ENCODE peak calls at places on chromosome 10, in six cellular contexts. V, M, N, X, W and E are unnamed samples.

GRCh38 chr10:79222186-79222585 is 125.1 kb upstream of the PPIF start:
- DNase-seq in V (no peak), M (no peak), N (no peak), X (no peak), W (no peak), E (no peak)

GRCh38 chr10:74432841-74433594 is 282.0 kb downstream of the ADK start:
- DNase-seq in V (no peak), M (no peak), N (peak; percentile 18), X (no peak), W (no peak), E (no peak)

GRCh38 chr10:116602648-116603400 is 12.1 kb downstream of the PNLIPRP1 start:
- DNase-seq in V (no peak), M (no peak), N (no peak), X (no peak), W (no peak), E (no peak)

GRCh38 chr10:93573051-93573909 is 6.8 kb downstream of the FFAR4 start:
- DNase-seq in V (no peak), M (no peak), N (no peak), X (no peak), W (no peak), E (peak; percentile 34)

GRCh38 chr10:47092822-47093221 is 181.6 kb downstream of the PTPN20 start:
- DNase-seq in V (no peak), M (peak; percentile 35), N (no peak), X (no peak), W (no peak), E (peak; percentile 31)

GRCh38 chr10:5094265-5095205 is at the start of gene AKR1C3:
- DNase-seq in V (peak; percentile 37), M (peak; percentile 58), N (peak; percentile 54), X (no peak), W (no peak), E (no peak)

GRCh38 chr10:78541528-78542470 is 508.1 kb downstream of the RPS24 start:
- DNase-seq in V (no peak), M (no peak), N (peak; percentile 45), X (no peak), W (no peak), E (peak; percentile 19)

GRCh38 chr10:4982764-4983226 is 19.6 kb downstream of the AKR1C1 start:
- DNase-seq in V (no peak), M (no peak), N (peak; percentile 32), X (peak; percentile 69), W (no peak), E (no peak)

GRCh38 chr10:123755061-123755460 is 88.9 kb downstream of the GPR26 start:
- DNase-seq in V (no peak), M (no peak), N (no peak), X (no peak), W (no peak), E (no peak)

GRCh38 chr10:109282510-109282909 is 640.8 kb downstream of the XPNPEP1 start:
- DNase-seq in V (no peak), M (no peak), N (peak; percentile 50), X (no peak), W (no peak), E (no peak)

GRCh38 chr10:124508070-124508667 is 46.5 kb downstream of the LHPP start:
- DNase-seq in V (no peak), M (peak; percentile 48), N (no peak), X (no peak), W (peak; percentile 34), E (no peak)

GRCh38 chr10:131974034-131974817 is 7.5 kb downstream of the BNIP3 start:
- DNase-seq in V (no peak), M (no peak), N (no peak), X (no peak), W (no peak), E (no peak)

GRCh38 chr10:131971591-131971990 is 10.1 kb downstream of the BNIP3 start:
- DNase-seq in V (no peak), M (no peak), N (no peak), X (no peak), W (no peak), E (no peak)

GRCh38 chr10:131975003-131975402 is 6.7 kb downstream of the BNIP3 start:
- DNase-seq in V (no peak), M (no peak), N (no peak), X (no peak), W (no peak), E (no peak)

GRCh38 chr10:131972474-131973071 is 9.2 kb downstream of the BNIP3 start:
- DNase-seq in V (peak; percentile 62), M (no peak), N (no peak), X (no peak), W (peak; percentile 83), E (peak; percentile 71)

DNA sequence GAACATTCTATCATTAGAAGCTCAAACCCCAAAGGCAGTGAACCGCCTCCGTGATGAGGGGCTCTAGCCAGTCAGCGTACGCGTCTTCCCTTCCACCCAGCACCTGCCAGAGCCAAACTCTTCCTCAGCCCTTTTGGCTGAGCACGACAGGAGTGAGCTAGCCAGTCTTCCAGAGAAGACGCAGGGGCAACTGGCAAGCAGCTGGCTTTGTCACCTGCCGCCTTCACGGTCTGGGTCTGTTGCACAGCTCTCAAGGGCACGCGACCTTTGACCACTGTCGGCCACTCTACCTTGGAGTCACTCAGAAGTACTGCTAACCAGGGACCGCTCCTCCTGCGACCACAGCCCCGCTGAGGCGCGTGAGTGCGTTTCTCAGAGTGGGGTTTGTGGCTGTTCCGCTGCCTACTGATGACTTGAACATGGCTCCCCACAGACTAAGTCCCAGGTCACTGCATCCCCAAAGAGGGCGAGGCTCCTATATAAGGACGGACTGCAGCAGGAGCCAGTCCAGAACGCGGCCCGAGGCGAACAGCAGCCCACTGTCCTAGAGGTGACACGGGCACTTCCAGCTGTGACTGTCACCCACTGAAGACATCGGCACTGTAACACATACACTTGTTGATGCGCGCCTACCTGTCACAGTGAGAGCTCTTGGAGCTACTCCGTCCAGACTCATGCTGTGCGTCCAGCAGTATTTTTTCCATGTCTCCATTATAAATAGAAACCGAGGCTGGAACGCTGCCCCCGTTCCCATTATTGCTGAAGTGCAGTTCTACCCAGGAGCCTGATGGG is 8.4 kb downstream of the BNIP3 start:
- DNase-seq in V (no peak), M (no peak), N (no peak), X (no peak), W (peak; percentile 70), E (no peak)
- H3K4me3 ChIP-seq in V (peak overlapping the region; percentile 77), M (no peak overlapping the region), N (no peak overlapping the region), X (peak overlapping the region; percentile 1), W (no peak overlapping the region), E (no peak overlapping the region)

GRCh38 chr10:132631348-132631735 is 93.8 kb downstream of the INPP5A start:
- DNase-seq in V (no peak), M (no peak), N (no peak), X (peak; percentile 88), W (peak; percentile 87), E (peak; percentile 80)
- H3K27ac ChIP-seq in V (no peak overlapping the region), M (no peak overlapping the region), N (peak overlapping the region; percentile 86), X (peak overlapping the region; percentile 95), W (peak overlapping the region; percentile 98), E (peak overlapping the region; percentile 86)

DNA sequence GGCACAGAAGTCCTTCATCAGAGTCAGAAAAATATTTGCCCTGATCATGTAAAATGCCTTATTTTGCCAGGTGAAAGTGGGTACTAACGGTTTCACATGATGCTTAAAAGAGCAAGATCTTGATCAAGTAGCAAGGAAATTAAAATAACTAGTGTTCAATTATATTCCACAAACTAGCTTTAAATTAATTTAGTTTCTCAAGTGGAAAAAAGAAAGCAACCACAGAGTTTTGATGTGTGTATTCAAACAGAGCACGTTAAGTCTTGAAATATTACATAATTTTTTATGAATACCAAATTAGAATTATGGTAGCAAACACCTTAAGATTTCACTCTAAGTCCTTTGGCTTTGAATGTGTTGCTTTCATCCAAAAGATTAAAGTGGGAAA is 47.3 kb downstream of the PIP4K2A start:
- DNase-seq in V (peak; percentile 49), M (no peak), N (no peak), X (no peak), W (no peak), E (no peak)
- H3K4me3 ChIP-seq in V (peak overlapping the region; percentile 81), M (no peak overlapping the region), N (no peak overlapping the region), X (no peak overlapping the region), W (no peak overlapping the region), E (no peak overlapping the region)

GRCh38 chr10:69647819-69648218 is 17.8 kb downstream of the FAM241B start:
- DNase-seq in V (no peak), M (no peak), N (no peak), X (no peak), W (peak; percentile 12), E (no peak)
- H3K27ac ChIP-seq in V (no peak overlapping the region), M (no peak overlapping the region), N (no peak overlapping the region), X (no peak overlapping the region), W (no peak overlapping the region), E (no peak overlapping the region)

GRCh38 chr10:43598447-43598846 is 7.8 kb upstream of the ZNF485 start:
- DNase-seq in V (no peak), M (peak; percentile 16), N (peak; percentile 37), X (no peak), W (no peak), E (peak; percentile 57)

GRCh38 chr10:43594944-43595589 is 11.2 kb upstream of the ZNF485 start:
- DNase-seq in V (peak; percentile 26), M (peak; percentile 38), N (peak; percentile 44), X (no peak), W (no peak), E (peak; percentile 25)

GRCh38 chr10:43599333-43599732 is 6.9 kb upstream of the ZNF485 start:
- DNase-seq in V (no peak), M (peak; percentile 34), N (no peak), X (no peak), W (no peak), E (no peak)

GRCh38 chr10:43596546-43596945 is 9.7 kb upstream of the ZNF485 start:
- DNase-seq in V (no peak), M (peak; percentile 20), N (no peak), X (no peak), W (no peak), E (no peak)

GRCh38 chr10:43595739-43596298 is 10.4 kb upstream of the ZNF485 start:
- DNase-seq in V (no peak), M (peak; percentile 39), N (no peak), X (no peak), W (no peak), E (no peak)
- H3K4me3 ChIP-seq in V (peak overlapping the region; percentile 76), M (no peak overlapping the region), N (no peak overlapping the region), X (no peak overlapping the region), W (no peak overlapping the region), E (no peak overlapping the region)

GRCh38 chr10:44960482-44961230 is 1.1 kb downstream of the RASSF4 start:
- DNase-seq in V (no peak), M (no peak), N (no peak), X (peak; percentile 59), W (no peak), E (no peak)
- H3K27ac ChIP-seq in V (no peak overlapping the region), M (no peak overlapping the region), N (peak overlapping the region; percentile 66), X (peak overlapping the region; percentile 94), W (peak overlapping the region; percentile 96), E (peak overlapping the region; percentile 90)

GRCh38 chr10:101780187-101780817 is 2.9 kb downstream of the NPM3 start:
- DNase-seq in V (no peak), M (no peak), N (no peak), X (no peak), W (no peak), E (no peak)
- H3K4me3 ChIP-seq in V (peak overlapping the region; percentile 57), M (peak overlapping the region; percentile 68), N (no peak overlapping the region), X (peak overlapping the region; percentile 52), W (peak overlapping the region; percentile 59), E (no peak overlapping the region)

DNA sequence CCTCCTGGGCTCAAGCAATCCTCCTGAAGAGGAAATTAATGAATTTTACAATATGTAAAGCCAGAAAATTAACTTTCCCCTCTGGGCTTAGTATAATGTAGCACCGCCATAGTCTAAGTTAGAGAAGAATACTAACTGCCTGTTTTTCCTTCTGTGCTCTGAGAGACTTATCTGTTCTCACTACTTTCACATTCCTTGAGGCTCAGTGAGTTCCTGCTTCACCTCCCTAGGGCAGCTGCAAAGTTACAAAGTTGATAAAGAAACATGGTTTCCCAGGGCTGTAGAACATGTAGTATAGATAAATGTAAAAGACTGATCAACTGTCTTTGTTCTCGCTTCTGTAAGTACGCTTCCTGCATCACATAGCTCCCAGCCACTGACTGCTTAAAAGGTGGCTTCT is 16.0 kb upstream of the OLAH start:
- DNase-seq in V (no peak), M (no peak), N (no peak), X (no peak), W (no peak), E (no peak)
- H3K27ac ChIP-seq in V (no peak overlapping the region), M (no peak overlapping the region), N (no peak overlapping the region), X (no peak overlapping the region), W (no peak overlapping the region), E (no peak overlapping the region)